ENCODE peak calls at places on chromosomes 12 and 14, in nine cellular contexts. S is Calu3, K is keratinocyte, X is GM12878, R is right lobe of liver, O is AG10803, A is GM13976, F is esophagus squamous epithelium, I is psoas muscle. J is an unnamed sample.

GRCh38 chr12:12661086-12661485 is 34.9 kb downstream of the GPR19 start:
- DNase-seq in F (no peak), S (no peak), I (no peak), X (no peak), A (no peak), K (no peak), R (no peak), O (peak; percentile 93), J (no peak)

GRCh38 chr12:124501080-124501642 is 66.3 kb downstream of the NCOR2 start:
- DNase-seq in I (no peak), O (no peak), R (no peak), S (no peak), K (no peak), F (no peak), X (no peak), A (no peak), J (no peak)

GRCh38 chr12:25089738-25090137 is 105.2 kb downstream of the DNAI7 start:
- DNase-seq in O (no peak), F (no peak), A (no peak), K (peak; percentile 4), I (no peak), S (no peak), X (no peak), R (peak; percentile 64), J (no peak)

GRCh38 chr12:77724367-77724957 is 106.2 kb upstream of the NAV3 start:
- DNase-seq in A (no peak), K (no peak), F (no peak), O (peak; percentile 45), I (no peak), S (peak; percentile 30), R (no peak), X (no peak), J (no peak)

GRCh38 chr12:72586456-72586855 is 314.3 kb downstream of the TRHDE start:
- DNase-seq in S (no peak), F (no peak), I (no peak), A (no peak), X (no peak), K (no peak), O (no peak), R (no peak), J (no peak)

GRCh38 chr12:53300187-53300586 is 692 bp downstream of the MYG1 start:
- DNase-seq in A (no peak), F (no peak), R (no peak), K (no peak), X (no peak), S (no peak), I (no peak), O (peak; percentile 40), J (no peak)

GRCh38 chr12:62698701-62699101 is 232.1 kb downstream of the MON2 start:
- DNase-seq in R (no peak), S (no peak), F (no peak), K (no peak), A (no peak), I (no peak), O (peak; percentile 72), X (no peak), J (no peak)

GRCh38 chr12:7127916-7128626 is 618 bp downstream of the RBP5 start:
- DNase-seq in O (no peak), I (no peak), R (peak; percentile 82), X (no peak), F (no peak), S (no peak), K (no peak), A (no peak), J (no peak)

GRCh38 chr12:120115692-120116442 is 686 bp downstream of the RAB35 start:
- DNase-seq in I (peak; percentile 75), S (peak; percentile 52), X (no peak), R (no peak), K (no peak), F (no peak), O (peak; percentile 39), A (no peak), J (peak; percentile 33)

GRCh38 chr12:78864483-78865296 is at the start of gene SYT1:
- DNase-seq in R (peak; percentile 42), K (peak; percentile 13), X (no peak), S (no peak), O (peak; percentile 47), F (no peak), I (peak; percentile 41), A (peak; percentile 22), J (no peak)

GRCh38 chr14:41280745-41281144 is 325.9 kb upstream of the LRFN5 start:
- DNase-seq in I (no peak), R (no peak), X (no peak), K (no peak), S (no peak), O (no peak), F (no peak), A (no peak), J (no peak)

GRCh38 chr14:101072070-101072469 is 168.5 kb upstream of the RTL1 start:
- DNase-seq in R (peak; percentile 33), A (no peak), F (no peak), K (no peak), O (no peak), S (no peak), I (no peak), X (no peak), J (no peak)

GRCh38 chr14:68230941-68231717 is 411.6 kb downstream of the RAD51B start:
- DNase-seq in A (no peak), O (peak; percentile 59), X (no peak), I (no peak), R (peak; percentile 60), K (no peak), S (peak; percentile 45), F (no peak), J (no peak)

GRCh38 chr14:59819446-59820088 is 51.0 kb downstream of the RTN1 start:
- DNase-seq in I (peak; percentile 50), K (no peak), F (no peak), X (no peak), O (no peak), R (no peak), S (no peak), A (no peak), J (no peak)

GRCh38 chr14:64158608-64159007 is 135.6 kb downstream of the ESR2 start:
- DNase-seq in F (no peak), S (no peak), R (no peak), A (no peak), K (no peak), X (no peak), O (no peak), I (no peak), J (no peak)

GRCh38 chr14:38042356-38042755 is 165.3 kb upstream of the SSTR1 start:
- DNase-seq in F (no peak), R (no peak), X (no peak), I (no peak), S (no peak), O (peak; percentile 79), K (no peak), A (no peak), J (no peak)

GRCh38 chr14:21978184-21978998 is 304.8 kb upstream of the OR4E1 start:
- DNase-seq in S (peak; percentile 59), R (peak; percentile 46), O (peak; percentile 2), A (peak; percentile 58), X (no peak), I (no peak), F (no peak), K (no peak), J (peak; percentile 55)

GRCh38 chr12:123223241-123223668 is 9.7 kb downstream of the MPHOSPH9 start:
- DNase-seq in X (no peak), R (no peak), I (no peak), O (no peak), K (no peak), S (no peak), A (peak; percentile 49), F (no peak), J (no peak)

GRCh38 chr14:100532154-100532915 is 54.9 kb downstream of the BEGAIN start:
- DNase-seq in F (no peak), X (no peak), A (no peak), O (peak; percentile 17), S (no peak), R (no peak), K (no peak), I (no peak), J (peak; percentile 59)

GRCh38 chr12:48454675-48455074 is 17.7 kb upstream of the ANP32D start:
- DNase-seq in R (no peak), I (no peak), F (no peak), S (no peak), X (no peak), K (no peak), A (no peak), O (peak; percentile 28), J (no peak)
- TF ChIP-seq CTCF in R (peak; percentile 33), I (peak; percentile 33), F (no peak), S (no peak), X (peak; percentile 13), K (peak; percentile 52), A (no peak), O (peak; percentile 41), J (no peak)

GRCh38 chr14:54219281-54220121 is 177.3 kb upstream of the CDKN3 start:
- DNase-seq in O (peak; percentile 67), A (peak; percentile 41), F (no peak), X (no peak), S (no peak), I (no peak), R (no peak), K (no peak), J (no peak)

GRCh38 chr14:54221432-54221803 is 175.4 kb upstream of the CDKN3 start:
- DNase-seq in I (no peak), O (no peak), X (no peak), K (no peak), A (peak; percentile 31), R (no peak), S (no peak), F (no peak), J (no peak)

GRCh38 chr14:54221971-54222370 is 174.8 kb upstream of the CDKN3 start:
- DNase-seq in O (no peak), I (no peak), X (no peak), A (no peak), S (no peak), R (no peak), K (no peak), F (no peak), J (no peak)

GRCh38 chr14:54220697-54221431 is 175.9 kb upstream of the CDKN3 start:
- DNase-seq in S (no peak), R (no peak), O (no peak), I (no peak), A (no peak), X (no peak), F (no peak), K (no peak), J (no peak)

GRCh38 chr14:54220122-54220691 is 176.6 kb upstream of the CDKN3 start:
- DNase-seq in O (no peak), I (peak; percentile 79), F (no peak), A (peak; percentile 40), R (no peak), S (no peak), X (no peak), K (no peak), J (no peak)
- TF ChIP-seq CTCF in O (no peak), I (no peak), F (no peak), A (no peak), R (no peak), S (no peak), X (no peak), K (no peak), J (no peak)

GRCh38 chr12:39503445-39503844 is 60.5 kb upstream of the KIF21A start:
- DNase-seq in X (no peak), R (no peak), F (no peak), O (peak; percentile 2), S (no peak), K (peak; percentile 36), A (no peak), I (no peak), J (no peak)
- TF ChIP-seq CTCF in X (no peak), R (no peak), F (no peak), O (peak; percentile 18), S (no peak), K (peak; percentile 42), A (no peak), I (no peak), J (no peak)

GRCh38 chr12:20950248-20950647 is 139.7 kb downstream of the SLCO1B3 start:
- DNase-seq in A (no peak), I (no peak), S (no peak), R (no peak), K (no peak), O (no peak), F (no peak), X (peak; percentile 4), J (no peak)
- TF ChIP-seq CTCF in A (peak; percentile 42), I (no peak), S (no peak), R (peak; percentile 34), K (no peak), O (peak; percentile 30), F (no peak), X (peak; percentile 53), J (peak; percentile 26)

J was measured in pancreas.